ENCODE peak calls at places on chromosomes 13 and 19, in five cellular contexts. U is MG63, Q is cardiac muscle cell, N is AG04450, L is adrenal gland. D is an unnamed sample. For H3K9me3, the result is how much of the 10 kb centered on the place peaks cover.

GRCh38 chr19:644789-645188 is 5.1 kb downstream of the FGF22 start:
- DNase-seq in L (no peak), U (no peak), N (no peak), Q (no peak), D (no peak)

GRCh38 chr13:33066329-33066728 is 50.1 kb downstream of the KL start:
- DNase-seq in N (no peak), L (no peak), U (no peak), Q (no peak), D (no peak)

GRCh38 chr19:30719189-30719990 is 347.2 kb downstream of the ZNF536 start:
- DNase-seq in U (peak), N (no peak), Q (peak), L (peak), D (peak)

GRCh38 chr19:53580871-53581835 is 43.2 kb downstream of the ZNF331 start:
- DNase-seq in U (no peak), L (no peak), Q (no peak), N (no peak), D (no peak)

GRCh38 chr19:47097396-47098217 is 16.0 kb downstream of the ZC3H4 start:
- DNase-seq in N (no peak), L (no peak), U (no peak), Q (no peak), D (no peak)

GRCh38 chr19:53916004-53916403 is 6.9 kb downstream of the CACNG7 start:
- DNase-seq in N (no peak), U (no peak), L (no peak), Q (no peak), D (no peak)

GRCh38 chr13:97567510-97568243 is 133.7 kb downstream of the RAP2A start:
- DNase-seq in L (no peak), N (no peak), Q (peak), U (peak), D (no peak)

GRCh38 chr13:50419466-50419865 is 404.2 kb downstream of the KCNRG start:
- DNase-seq in U (no peak), Q (no peak), N (no peak), L (no peak), D (no peak)

GRCh38 chr13:43991773-43992201 is 112.1 kb downstream of the LACC1 start:
- DNase-seq in L (no peak), N (no peak), Q (no peak), U (no peak), D (no peak)

GRCh38 chr19:47663435-47663910 is 49.7 kb upstream of the EHD2 start:
- DNase-seq in Q (peak), U (no peak), L (no peak), N (peak), D (peak)

DNA sequence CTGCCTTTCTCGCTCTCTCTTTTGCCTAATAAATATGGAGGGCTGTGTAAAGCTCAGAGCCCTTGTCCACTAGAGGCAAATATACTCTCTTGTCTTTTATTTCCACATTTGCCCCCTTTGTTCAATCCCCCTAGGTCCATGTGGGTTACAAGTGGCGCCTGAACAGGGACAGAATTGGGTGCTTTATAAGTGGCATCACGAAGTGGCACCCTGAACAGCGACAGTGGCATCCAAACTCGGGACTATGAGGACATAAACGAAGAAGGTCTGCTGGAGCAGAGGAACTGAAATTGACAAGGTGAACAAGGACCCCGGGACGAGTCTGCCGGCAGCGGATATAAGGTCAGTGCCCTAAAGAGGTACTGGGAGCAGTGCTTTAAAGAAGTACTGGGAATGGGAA is 4.3 kb upstream of the ZNF610 start:
- DNase-seq in L (no peak), Q (peak), U (no peak), N (no peak), D (no peak)
- H3K9me3 ChIP-seq in L (under half), Q (under half), U (under half), N (half or more), D (half or more)

GRCh38 chr19:58265100-58265499 is 13.7 kb upstream of the ZNF8 start:
- DNase-seq in L (no peak), U (no peak), N (no peak), Q (no peak), D (no peak)
- H3K9me3 ChIP-seq in L (under half), U (half or more), N (half or more), Q (under half), D (half or more)

GRCh38 chr19:12224676-12225075 is 61.8 kb downstream of the ZNF136 start:
- DNase-seq in L (no peak), Q (peak), N (no peak), U (no peak), D (no peak)
- H3K9me3 ChIP-seq in L (under half), Q (under half), N (under half), U (under half), D (half or more)

DNA sequence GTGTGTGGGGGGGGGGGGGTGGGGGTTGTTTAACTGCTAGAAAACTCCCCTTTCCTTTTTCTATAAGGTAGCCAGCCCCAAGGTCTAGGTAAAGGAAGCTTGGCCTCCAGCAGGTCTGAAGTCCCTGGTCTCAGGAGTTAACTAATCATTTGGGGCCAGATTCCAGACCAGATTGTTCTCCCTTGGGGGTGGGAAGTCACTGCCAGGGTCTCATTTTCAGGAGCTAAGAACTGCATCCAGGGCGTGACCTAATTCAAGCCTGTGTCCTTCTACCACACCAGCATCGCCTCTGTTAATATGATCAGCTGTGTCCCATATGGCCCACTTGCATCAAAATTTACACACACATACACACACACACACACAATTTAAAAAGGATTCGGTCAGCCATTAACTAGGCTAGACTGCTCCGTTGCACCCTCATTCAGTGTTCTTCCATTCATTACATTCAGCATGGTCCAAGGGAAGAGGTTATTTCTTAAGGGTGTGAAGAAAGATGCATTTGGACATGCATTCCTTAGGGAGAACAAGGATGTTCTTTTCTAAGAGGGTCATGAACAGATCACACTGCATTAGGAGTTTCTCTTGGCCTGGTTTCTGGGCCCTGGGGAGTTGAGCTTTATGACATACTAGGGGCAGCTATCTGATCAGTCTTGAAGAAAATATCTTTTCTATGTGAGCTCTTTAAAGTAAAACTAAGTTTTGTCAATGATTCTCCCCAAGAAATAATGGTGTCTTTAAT is 91.0 kb downstream of the FGF14 start:
- DNase-seq in L (no peak), U (no peak), N (no peak), Q (no peak), D (no peak)
- H3K9me3 ChIP-seq in L (under half), U (under half), N (under half), Q (under half), D (under half)

GRCh38 chr19:52065399-52065798 is 16.8 kb upstream of the ZNF432 start:
- DNase-seq in N (no peak), U (no peak), Q (no peak), L (no peak), D (no peak)
- H3K9me3 ChIP-seq in N (half or more), U (half or more), Q (under half), L (under half), D (half or more)

GRCh38 chr13:77339408-77339807 is 12.5 kb upstream of the MYCBP2 start:
- DNase-seq in Q (no peak), N (no peak), U (no peak), L (no peak), D (no peak)

GRCh38 chr13:77338961-77339401 is 12.1 kb upstream of the MYCBP2 start:
- DNase-seq in N (no peak), U (no peak), L (no peak), Q (no peak), D (no peak)

GRCh38 chr13:77345150-77345780 is 18.4 kb upstream of the MYCBP2 start:
- DNase-seq in N (no peak), Q (no peak), L (no peak), U (no peak), D (no peak)

GRCh38 chr13:77338329-77338728 is 11.4 kb upstream of the MYCBP2 start:
- DNase-seq in L (no peak), Q (no peak), N (no peak), U (no peak), D (no peak)

DNA sequence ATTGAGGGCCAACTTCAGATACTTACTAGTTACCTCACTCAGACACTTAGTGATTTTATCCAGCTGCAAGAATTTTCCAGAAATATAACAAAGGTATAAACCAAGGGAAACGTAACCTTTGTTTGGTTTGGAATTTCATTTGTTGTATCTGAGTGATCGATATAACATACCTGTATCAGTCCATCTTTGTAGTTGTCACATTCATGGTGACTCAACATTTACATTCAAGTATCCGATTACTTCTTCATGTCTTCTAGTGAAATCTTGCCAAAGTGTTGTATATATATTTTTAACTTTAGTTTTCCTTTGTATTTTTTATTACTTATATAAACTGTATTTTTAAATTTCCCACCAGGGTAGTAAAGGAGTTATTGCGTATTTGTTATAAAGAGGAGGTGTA is 16.9 kb upstream of the MYCBP2 start:
- DNase-seq in L (no peak), Q (no peak), N (no peak), U (no peak), D (no peak)
- H3K9me3 ChIP-seq in L (under half), Q (under half), N (under half), U (under half), D (under half)

GRCh38 chr19:19420570-19421301 is 15.3 kb downstream of the GATAD2A start:
- DNase-seq in Q (no peak), L (no peak), U (no peak), N (no peak), D (no peak)
- H3K9me3 ChIP-seq in Q (under half), L (under half), U (under half), N (under half), D (under half)

DNA sequence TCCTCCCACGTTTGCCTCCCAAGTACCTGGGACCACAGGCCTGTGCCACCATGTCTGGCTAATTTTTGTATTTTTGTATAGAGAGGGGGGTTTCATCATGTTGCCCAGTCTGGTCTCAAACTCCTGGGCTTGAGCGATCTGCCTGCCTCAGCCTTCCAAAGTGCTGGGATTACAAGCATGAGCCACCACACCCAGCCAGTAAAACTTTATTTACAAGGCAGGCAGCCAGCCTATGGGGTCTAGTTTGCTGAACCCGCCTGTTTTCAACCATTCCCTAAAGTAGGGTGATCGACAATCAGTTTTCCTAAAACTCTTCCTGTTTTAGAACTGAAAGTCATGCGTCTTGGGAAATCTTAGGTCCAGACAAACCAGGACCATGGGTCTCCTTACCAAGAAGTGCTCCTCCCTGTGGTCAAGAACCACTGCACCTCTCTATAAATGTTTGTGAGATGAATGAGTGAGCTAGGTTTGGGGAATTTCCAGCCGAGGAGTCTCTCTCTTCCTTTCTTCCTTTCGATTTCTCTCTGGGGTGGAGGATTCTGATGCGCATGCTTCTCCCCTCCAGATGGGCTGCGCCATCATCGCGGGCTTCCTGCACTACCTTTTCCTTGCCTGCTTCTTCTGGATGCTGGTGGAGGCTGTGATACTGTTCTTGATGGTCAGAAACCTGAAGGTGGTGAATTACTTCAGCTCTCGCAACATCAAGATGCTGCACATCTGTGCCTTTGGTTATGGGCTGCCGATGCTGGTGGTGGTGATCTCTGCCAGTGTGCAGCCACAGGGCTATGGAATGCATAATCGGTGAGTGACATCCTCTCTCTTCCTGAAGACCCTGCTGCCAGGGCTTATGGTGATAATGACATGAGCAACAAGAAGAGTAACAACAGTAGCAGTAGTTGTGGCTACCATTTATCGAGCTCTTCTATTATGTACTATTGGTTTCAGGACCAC is 38.7 kb downstream of the ADGRE1 start:
- DNase-seq in N (no peak), U (no peak), Q (no peak), L (no peak), D (no peak)
- H3K9me3 ChIP-seq in N (half or more), U (under half), Q (under half), L (under half), D (under half)

GRCh38 chr19:58181902-58182576 is 822 bp upstream of the ZNF274 start:
- DNase-seq in N (no peak), U (peak), Q (peak), L (no peak), D (peak)

GRCh38 chr19:58182577-58182988 is 278 bp upstream of the ZNF274 start:
- DNase-seq in U (no peak), Q (no peak), N (no peak), L (no peak), D (no peak)

GRCh38 chr19:58182989-58183821 is at the start of gene ZNF274:
- DNase-seq in N (peak), U (peak), L (peak), Q (peak), D (peak)

GRCh38 chr19:58183822-58184215 is 958 bp downstream of the ZNF274 start:
- DNase-seq in Q (no peak), N (no peak), L (no peak), U (no peak), D (no peak)
- H3K9me3 ChIP-seq in Q (under half), N (half or more), L (under half), U (half or more), D (half or more)

GRCh38 chr19:52557231-52557995 is 12.7 kb upstream of the ZNF701 start:
- DNase-seq in N (no peak), U (no peak), L (no peak), Q (no peak), D (no peak)

DNA sequence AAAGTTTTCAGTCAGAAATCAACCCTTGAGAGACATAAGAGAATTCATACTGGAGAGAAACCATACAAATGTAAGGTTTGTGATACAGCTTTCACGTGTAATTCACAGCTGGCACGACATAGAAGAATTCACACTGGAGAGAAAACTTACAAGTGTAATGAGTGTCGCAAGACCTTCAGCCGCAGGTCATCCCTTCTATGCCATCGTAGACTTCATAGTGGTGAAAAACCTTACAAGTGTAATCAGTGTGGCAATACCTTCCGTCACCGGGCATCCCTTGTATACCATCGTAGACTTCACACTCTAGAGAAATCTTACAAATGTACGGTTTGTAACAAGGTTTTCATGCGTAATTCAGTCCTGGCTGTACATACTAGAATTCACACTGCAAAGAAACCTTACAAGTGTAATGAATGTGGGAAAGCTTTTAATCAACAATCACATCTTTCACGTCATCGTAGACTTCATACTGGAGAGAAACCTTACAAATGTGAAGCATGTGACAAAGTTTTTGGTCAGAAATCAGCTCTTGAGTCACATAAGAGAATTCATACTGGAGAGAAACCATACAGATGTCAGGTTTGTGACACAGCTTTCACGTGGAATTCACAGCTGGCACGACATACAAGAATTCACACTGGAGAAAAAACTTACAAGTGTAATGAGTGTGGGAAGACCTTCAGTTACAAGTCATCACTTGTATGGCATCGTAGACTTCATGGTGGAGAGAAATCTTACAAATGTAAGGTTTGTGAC is 15.7 kb upstream of the ZNF701 start:
- DNase-seq in Q (no peak), U (no peak), L (no peak), N (no peak), D (no peak)
- H3K9me3 ChIP-seq in Q (under half), U (under half), L (under half), N (half or more), D (half or more)